ENCODE peak calls at places on chromosome 20, in four cellular contexts. G is lower lobe of right lung, Y is PC-3, F is aorta. I is an unnamed sample.
A peak's percentile ranks its signal among the peaks of the same experiment; 100 is the strongest.

GRCh38 chr20:46852313-46852712 is 42.3 kb upstream of the EYA2 start:
- DNase-seq in G (no peak), Y (no peak), F (no peak), I (no peak)

GRCh38 chr20:44097521-44098255 is 89.3 kb downstream of the JPH2 start:
- DNase-seq in G (no peak), Y (peak; percentile 27), F (no peak), I (no peak)

GRCh38 chr20:34675993-34676641 is 775 bp downstream of the PIGU start:
- DNase-seq in G (no peak), Y (no peak), F (no peak), I (peak; percentile 3)

GRCh38 chr20:3282271-3283221 is 43.6 kb upstream of the SLC4A11 start:
- DNase-seq in G (no peak), Y (no peak), F (no peak), I (no peak)

GRCh38 chr20:23023621-23024187 is 11.4 kb upstream of the SSTR4 start:
- DNase-seq in G (no peak), Y (no peak), F (no peak), I (no peak)

GRCh38 chr20:50788045-50788867 is 6.6 kb upstream of the BCAS4 start:
- DNase-seq in G (peak; percentile 31), Y (peak; percentile 74), F (peak; percentile 36), I (no peak)

GRCh38 chr20:5353624-5354496 is 37.1 kb upstream of the PROKR2 start:
- DNase-seq in G (no peak), Y (peak; percentile 69), F (no peak), I (no peak)

GRCh38 chr20:57596998-57597939 is 23.0 kb downstream of the ZBP1 start:
- DNase-seq in G (peak; percentile 82), Y (peak; percentile 72), F (peak; percentile 91), I (peak; percentile 74)

GRCh38 chr20:43191946-43192847 is 2.5 kb upstream of the PTPRT start:
- DNase-seq in G (no peak), Y (peak; percentile 42), F (no peak), I (no peak)

GRCh38 chr20:38441916-38442315 is 6.8 kb upstream of the SNHG17 start:
- DNase-seq in G (no peak), Y (no peak), F (peak; percentile 24), I (no peak)

GRCh38 chr20:34143951-34144350 is 31.9 kb upstream of the EIF2S2 start:
- DNase-seq in G (no peak), Y (no peak), F (no peak), I (no peak)

GRCh38 chr20:51122931-51123658 is 100.2 kb upstream of the KCNG1 start:
- DNase-seq in G (no peak), Y (peak; percentile 38), F (no peak), I (no peak)

GRCh38 chr20:47574616-47575401 is 73.1 kb downstream of the NCOA3 start:
- DNase-seq in G (no peak), Y (peak; percentile 26), F (no peak), I (peak; percentile 5)

GRCh38 chr20:58457083-58457680 is 58.0 kb downstream of the APCDD1L start:
- DNase-seq in G (no peak), Y (peak; percentile 38), F (no peak), I (no peak)

GRCh38 chr20:52313335-52313963 is 121.9 kb upstream of the ZFP64 start:
- DNase-seq in G (no peak), Y (peak; percentile 76), F (no peak), I (no peak)

GRCh38 chr20:53581444-53582311 is 12.0 kb downstream of the ZNF217 start:
- DNase-seq in G (peak; percentile 39), Y (peak; percentile 57), F (peak; percentile 81), I (peak; percentile 45)

GRCh38 chr20:43667341-43668132 is 623 bp downstream of the MYBL2 start:
- DNase-seq in G (no peak), Y (peak; percentile 41), F (peak; percentile 70), I (no peak)

GRCh38 chr20:22450540-22450939 is 133.8 kb downstream of the FOXA2 start:
- DNase-seq in G (no peak), Y (no peak), F (no peak), I (no peak)

GRCh38 chr20:11103866-11104265 is 430.1 kb upstream of the JAG1 start:
- DNase-seq in G (no peak), Y (no peak), F (no peak), I (no peak)

GRCh38 chr20:16261733-16262277 is 311.4 kb downstream of the KIF16B start:
- DNase-seq in G (no peak), Y (no peak), F (no peak), I (no peak)

GRCh38 chr20:46831633-46832011 is 63.0 kb upstream of the EYA2 start:
- DNase-seq in G (no peak), Y (no peak), F (no peak), I (no peak)

GRCh38 chr20:19423892-19424620 is 211.6 kb downstream of the SLC24A3 start:
- DNase-seq in G (no peak), Y (no peak), F (no peak), I (no peak)
- H3K4me1 ChIP-seq in G (peaks cover 10% of the 10 kb centered on the region), Y (no peaks in the 10 kb centered on the region), F (no peaks in the 10 kb centered on the region), I (no peaks in the 10 kb centered on the region)

GRCh38 chr20:49281913-49282467 is 4.1 kb upstream of the ZNFX1 start:
- DNase-seq in G (no peak), Y (no peak), F (no peak), I (no peak)
- H3K4me3 ChIP-seq in G (peak overlapping the region; percentile 91), Y (peak overlapping the region; percentile 89), F (no peak overlapping the region), I (peak overlapping the region; percentile 29)

GRCh38 chr20:60060006-60060557 is 101.9 kb downstream of the CDH26 start:
- DNase-seq in G (no peak), Y (no peak), F (peak; percentile 39), I (no peak)
- H3K4me1 ChIP-seq in G (peaks cover 36% of the 10 kb centered on the region), Y (no peaks in the 10 kb centered on the region), F (no peaks in the 10 kb centered on the region), I (peaks cover 56% of the 10 kb centered on the region)

DNA sequence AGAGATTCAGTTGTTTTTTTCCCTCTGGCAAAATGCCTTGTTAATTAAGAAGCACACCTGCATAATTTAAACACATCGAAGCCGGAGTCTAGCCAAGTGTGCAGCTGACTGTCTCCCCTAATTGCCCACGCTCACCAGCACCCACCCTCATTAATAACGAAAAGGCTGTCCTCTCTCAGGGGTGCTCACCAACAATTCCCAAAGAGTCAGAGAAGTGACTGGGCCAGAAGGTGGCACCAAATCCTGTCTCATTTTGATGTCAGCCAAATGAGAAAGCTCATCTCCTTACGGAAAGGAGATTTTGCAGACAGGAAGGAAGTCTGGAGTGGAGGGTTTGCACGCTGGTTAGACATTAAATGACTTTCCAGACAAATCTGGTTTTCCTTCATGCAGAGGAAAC is 60.7 kb upstream of the MC3R start:
- DNase-seq in G (no peak), Y (peak; percentile 59), F (no peak), I (no peak)
- H3K4me3 ChIP-seq in G (no peak overlapping the region), Y (no peak overlapping the region), F (no peak overlapping the region), I (no peak overlapping the region)

DNA sequence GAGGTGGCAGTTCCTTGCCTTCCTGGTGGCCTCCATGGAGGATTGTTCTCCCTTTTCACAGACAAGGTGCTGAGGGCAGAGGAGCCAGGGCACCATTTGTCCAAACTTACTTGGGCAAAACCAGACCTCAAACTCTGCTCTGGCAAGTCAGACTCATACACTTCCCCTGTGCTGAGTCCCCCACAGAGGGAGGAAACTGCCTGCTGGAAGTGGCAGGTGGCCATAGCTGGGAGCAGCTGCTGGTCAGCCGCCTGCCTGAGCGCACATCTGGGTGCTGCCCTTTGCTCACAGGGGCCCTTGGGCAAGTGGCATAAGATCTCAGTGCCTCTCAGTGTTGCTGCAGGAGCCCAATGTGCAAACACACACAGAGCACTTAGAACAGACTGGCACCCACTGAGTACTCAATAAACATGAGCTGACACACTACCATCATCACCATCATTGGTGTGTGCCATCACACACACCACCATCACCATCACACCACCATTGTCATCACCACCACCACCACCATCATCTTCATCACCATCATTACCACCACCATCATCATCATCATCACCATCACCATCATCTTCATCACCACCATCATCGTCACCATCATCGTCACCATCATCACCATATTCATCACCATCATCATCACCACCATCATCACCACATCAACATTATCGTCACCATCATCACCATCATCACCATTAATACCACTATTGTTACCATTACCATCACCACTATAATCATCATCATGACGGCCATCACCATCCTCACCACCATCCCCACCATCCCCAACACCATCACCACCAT is 17.6 kb downstream of the NOL4L start:
- DNase-seq in G (no peak), Y (no peak), F (no peak), I (no peak)
- H3K4me1 ChIP-seq in G (peaks cover 14% of the 10 kb centered on the region), Y (no peaks in the 10 kb centered on the region), F (no peaks in the 10 kb centered on the region), I (peaks cover 64% of the 10 kb centered on the region)

GRCh38 chr20:25310268-25310920 is 62.5 kb downstream of the PYGB start:
- DNase-seq in G (peak; percentile 58), Y (peak; percentile 92), F (peak; percentile 78), I (peak; percentile 49)
- H3K4me3 ChIP-seq in G (peak overlapping the region; percentile 23), Y (peak overlapping the region; percentile 55), F (no peak overlapping the region), I (peak overlapping the region; percentile 13)